ENCODE peak calls at places on chromosomes 12 and 14, in four cellular contexts. Y is AG09319, R is AG20443, I is putamen. E is an unnamed sample.

GRCh38 chr12:69095765-69096477 is 143.4 kb upstream of the CPSF6 start:
- DNase-seq in Y (no peak), R (no peak), I (no peak), E (no peak)

GRCh38 chr14:87286191-87286590 is 706.8 kb downstream of the GALC start:
- DNase-seq in Y (no peak), R (no peak), I (no peak), E (no peak)

GRCh38 chr12:103680591-103681065 is 93.6 kb downstream of the STAB2 start:
- DNase-seq in Y (no peak), R (no peak), I (no peak), E (no peak)

GRCh38 chr14:75417674-75418073 is 10.1 kb upstream of the JDP2 start:
- DNase-seq in Y (peak), R (peak), I (no peak), E (no peak)

GRCh38 chr14:32076278-32077080 is 625 bp upstream of the ARHGAP5 start:
- DNase-seq in Y (peak), R (peak), I (peak), E (peak)

GRCh38 chr14:102450206-102451063 is 59.1 kb downstream of the ANKRD9 start:
- DNase-seq in Y (no peak), R (no peak), I (no peak), E (no peak)

GRCh38 chr12:129401572-129401971 is 502.3 kb downstream of the TMEM132D start:
- DNase-seq in Y (no peak), R (no peak), I (no peak), E (no peak)

GRCh38 chr12:62802981-62803380 is 132.0 kb downstream of the PPM1H start:
- DNase-seq in Y (no peak), R (no peak), I (no peak), E (no peak)

GRCh38 chr14:70514168-70515069 is 20.4 kb downstream of the ADAM20 start:
- DNase-seq in Y (no peak), R (no peak), I (no peak), E (no peak)

GRCh38 chr14:101683365-101683764 is 78.1 kb upstream of the PPP2R5C start:
- DNase-seq in Y (no peak), R (no peak), I (no peak), E (no peak)

GRCh38 chr12:131536337-131536736 is 174.6 kb upstream of the SFSWAP start:
- DNase-seq in Y (no peak), R (peak), I (no peak), E (no peak)

GRCh38 chr12:2410490-2410889 is 357.7 kb downstream of the CACNA1C start:
- DNase-seq in Y (no peak), R (no peak), I (no peak), E (no peak)

GRCh38 chr12:1384910-1385309 is 209.5 kb downstream of the FBXL14 start:
- DNase-seq in Y (no peak), R (no peak), I (no peak), E (no peak)

GRCh38 chr12:116339062-116339461 is 61.6 kb upstream of the MED13L start:
- DNase-seq in Y (no peak), R (no peak), I (no peak), E (no peak)

GRCh38 chr12:19223695-19224094 is 94.2 kb downstream of the PLEKHA5 start:
- DNase-seq in Y (no peak), R (peak), I (no peak), E (no peak)

GRCh38 chr12:18700254-18700653 is 37.6 kb downstream of the PLCZ1 start:
- DNase-seq in Y (peak), R (peak), I (no peak), E (no peak)

GRCh38 chr12:53483225-53483978 is 15.9 kb downstream of the MAP3K12 start:
- DNase-seq in Y (no peak), R (no peak), I (no peak), E (no peak)

GRCh38 chr12:86247871-86248270 is 8.3 kb downstream of the MGAT4C start:
- DNase-seq in Y (no peak), R (no peak), I (no peak), E (no peak)

GRCh38 chr14:84090837-84091236 is 1439.1 kb upstream of the FLRT2 start:
- DNase-seq in Y (no peak), R (no peak), I (no peak), E (no peak)

GRCh38 chr12:57899010-57899662 is 42.2 kb upstream of the ATP23 start:
- DNase-seq in Y (no peak), R (peak), I (no peak), E (no peak)

GRCh38 chr14:94408546-94409095 is 20.2 kb upstream of the SERPINA1 start:
- DNase-seq in Y (no peak), R (no peak), I (no peak), E (no peak)

GRCh38 chr14:29421156-29421728 is 506.4 kb downstream of the PRKD1 start:
- DNase-seq in Y (no peak), R (no peak), I (no peak), E (no peak)

GRCh38 chr14:60350366-60350720 is 101.3 kb downstream of the PPM1A start:
- DNase-seq in Y (no peak), R (peak), I (no peak), E (no peak)

GRCh38 chr12:124759841-124760508 is 103.7 kb downstream of the SCARB1 start:
- DNase-seq in Y (no peak), R (no peak), I (no peak), E (peak)

GRCh38 chr12:56282581-56282980 is 15.8 kb downstream of the COQ10A start:
- DNase-seq in Y (no peak), R (no peak), I (no peak), E (no peak)

GRCh38 chr14:55589171-55589570 is 9.2 kb downstream of the KTN1 start:
- DNase-seq in Y (no peak), R (no peak), I (no peak), E (no peak)

GRCh38 chr14:85315891-85316290 is 214.1 kb upstream of the FLRT2 start:
- DNase-seq in Y (no peak), R (no peak), I (no peak), E (no peak)

GRCh38 chr12:104624529-104624928 is 167.8 kb downstream of the CHST11 start:
- DNase-seq in Y (no peak), R (no peak), I (no peak), E (no peak)

GRCh38 chr14:68255697-68256178 is 436.2 kb downstream of the RAD51B start:
- DNase-seq in Y (peak), R (no peak), I (no peak), E (no peak)

GRCh38 chr14:23551266-23552028 is at the start of gene ZFHX2:
- DNase-seq in Y (no peak), R (peak), I (peak), E (no peak)

GRCh38 chr12:49626169-49626835 is 2.9 kb downstream of the PRPF40B start:
- DNase-seq in Y (no peak), R (no peak), I (peak), E (no peak)

GRCh38 chr12:48000878-48001321 is 3.4 kb downstream of the COL2A1 start:
- DNase-seq in Y (no peak), R (peak), I (no peak), E (peak)